ENCODE peak calls at places on chromosome 20, in four cellular contexts. N, P, A and O are unnamed samples.

GRCh38 chr20:56400001-56400640 is 7.7 kb downstream of the CSTF1 start:
- DNase-seq in N (peak; percentile 55), P (peak; percentile 84), A (peak; percentile 59), O (no peak)

GRCh38 chr20:54475334-54476287 is at the start of gene DOK5:
- DNase-seq in N (peak; percentile 80), P (peak; percentile 12), A (peak; percentile 71), O (peak; percentile 64)

GRCh38 chr20:11140359-11140758 is 466.6 kb upstream of the JAG1 start:
- DNase-seq in N (no peak), P (peak; percentile 84), A (no peak), O (no peak)

GRCh38 chr20:30486103-30486478 is 771.4 kb upstream of the DEFB115 start:
- DNase-seq in N (peak; percentile 26), P (no peak), A (no peak), O (no peak)

GRCh38 chr20:34475979-34476736 is 40.1 kb upstream of the DYNLRB1 start:
- DNase-seq in N (no peak), P (peak; percentile 21), A (no peak), O (peak; percentile 45)

GRCh38 chr20:42779216-42779615 is 410.5 kb downstream of the PTPRT start:
- DNase-seq in N (no peak), P (no peak), A (peak; percentile 48), O (no peak)

GRCh38 chr20:57384953-57385761 is 6.0 kb upstream of the RBM38 start:
- DNase-seq in N (no peak), P (no peak), A (no peak), O (no peak)

GRCh38 chr20:1332749-1333300 is 3.9 kb upstream of the SDCBP2 start:
- DNase-seq in N (peak; percentile 17), P (no peak), A (no peak), O (no peak)

GRCh38 chr20:42530855-42531674 is 658.6 kb downstream of the PTPRT start:
- DNase-seq in N (no peak), P (no peak), A (peak; percentile 56), O (peak; percentile 34)

GRCh38 chr20:24658920-24659660 is 189.7 kb downstream of the SYNDIG1 start:
- DNase-seq in N (no peak), P (no peak), A (no peak), O (no peak)

GRCh38 chr20:18717062-18717461 is 96.5 kb upstream of the SCP2D1 start:
- DNase-seq in N (no peak), P (no peak), A (no peak), O (no peak)

GRCh38 chr20:13735829-13736228 is 48.9 kb downstream of the ESF1 start:
- DNase-seq in N (no peak), P (no peak), A (no peak), O (no peak)

GRCh38 chr20:58695895-58696375 is 3.3 kb downstream of the NPEPL1 start:
- DNase-seq in N (no peak), P (no peak), A (no peak), O (peak; percentile 23)

GRCh38 chr20:25215521-25215920 is 20.0 kb downstream of the ENTPD6 start:
- DNase-seq in N (no peak), P (no peak), A (no peak), O (no peak)

GRCh38 chr20:57417051-57417689 is 26.0 kb downstream of the RBM38 start:
- DNase-seq in N (no peak), P (no peak), A (no peak), O (no peak)

GRCh38 chr20:309306-309840 is 12.0 kb downstream of the ZCCHC3 start:
- DNase-seq in N (no peak), P (peak; percentile 29), A (no peak), O (no peak)

GRCh38 chr20:44642203-44643153 is 9.0 kb downstream of the ADA start:
- DNase-seq in N (peak; percentile 63), P (peak; percentile 82), A (peak; percentile 93), O (peak; percentile 79)

GRCh38 chr20:31523361-31524283 is 9.4 kb downstream of the HM13 start:
- DNase-seq in N (no peak), P (peak; percentile 23), A (no peak), O (no peak)

GRCh38 chr20:34921436-34921835 is 34.2 kb downstream of the GSS start:
- DNase-seq in N (no peak), P (no peak), A (no peak), O (no peak)

GRCh38 chr20:61086031-61086430 is 166.0 kb upstream of the CDH4 start:
- DNase-seq in N (no peak), P (no peak), A (no peak), O (no peak)

GRCh38 chr20:58228484-58229197 is at the start of gene ANKRD60:
- DNase-seq in N (peak; percentile 82), P (peak; percentile 73), A (peak; percentile 74), O (peak; percentile 71)

GRCh38 chr20:45363611-45364492 is 896 bp downstream of the SYS1 start:
- DNase-seq in N (no peak), P (no peak), A (no peak), O (peak; percentile 24)

GRCh38 chr20:329851-330232 is 4.5 kb downstream of the SOX12 start:
- DNase-seq in N (no peak), P (no peak), A (no peak), O (no peak)

GRCh38 chr20:48409216-48409615 is 418.6 kb downstream of the PREX1 start:
- DNase-seq in N (no peak), P (no peak), A (no peak), O (no peak)

GRCh38 chr20:48189177-48189576 is 403.9 kb upstream of the SULF2 start:
- DNase-seq in N (no peak), P (no peak), A (peak; percentile 64), O (peak; percentile 49)

GRCh38 chr20:25497586-25498279 is 87.6 kb downstream of the NINL start:
- DNase-seq in N (no peak), P (no peak), A (no peak), O (no peak)

GRCh38 chr20:58544891-58545290 is 29.7 kb upstream of the APCDD1L start:
- DNase-seq in N (peak; percentile 22), P (no peak), A (no peak), O (no peak)

GRCh38 chr20:36344517-36345132 is 38.5 kb downstream of the DLGAP4 start:
- DNase-seq in N (peak; percentile 92), P (peak; percentile 42), A (peak; percentile 87), O (peak; percentile 82)

GRCh38 chr20:49482621-49483017 is at the start of gene KCNB1:
- DNase-seq in N (peak; percentile 96), P (peak; percentile 21), A (peak; percentile 91), O (peak; percentile 93)

GRCh38 chr20:19047040-19047950 is 165.1 kb upstream of the SLC24A3 start:
- DNase-seq in N (no peak), P (no peak), A (no peak), O (no peak)

GRCh38 chr20:51840865-51841264 is 38.5 kb upstream of the SALL4 start:
- DNase-seq in N (no peak), P (no peak), A (no peak), O (no peak)

GRCh38 chr20:16158090-16158975 is 414.9 kb downstream of the KIF16B start:
- DNase-seq in N (no peak), P (no peak), A (peak; percentile 0), O (no peak)

GRCh38 chr20:58544301-58544700 is 29.1 kb upstream of the APCDD1L start:
- DNase-seq in N (peak; percentile 20), P (no peak), A (peak; percentile 5), O (no peak)

GRCh38 chr20:35849726-35850125 is 77.9 kb downstream of the PHF20 start:
- DNase-seq in N (no peak), P (no peak), A (no peak), O (no peak)

GRCh38 chr20:46277602-46278001 is 30.7 kb downstream of the CDH22 start:
- DNase-seq in N (no peak), P (no peak), A (no peak), O (no peak)

GRCh38 chr20:58721951-58722371 is 29.4 kb downstream of the NPEPL1 start:
- DNase-seq in N (no peak), P (no peak), A (no peak), O (peak; percentile 19)

GRCh38 chr20:36572701-36573102 is 695 bp upstream of the TGIF2 start:
- DNase-seq in N (no peak), P (peak; percentile 51), A (peak; percentile 80), O (peak; percentile 51)

GRCh38 chr20:22248052-22248667 is 336.2 kb downstream of the FOXA2 start:
- DNase-seq in N (peak; percentile 61), P (no peak), A (peak; percentile 57), O (no peak)
- H3K4me2 ChIP-seq in N (no peak overlapping the region), P (no peak overlapping the region), A (no peak overlapping the region), O (no peak overlapping the region)

GRCh38 chr20:3166913-3167342 is 6.4 kb downstream of the LZTS3 start:
- DNase-seq in N (no peak), P (no peak), A (no peak), O (no peak)

GRCh38 chr20:3166338-3166912 is 6.8 kb upstream of the FASTKD5 start:
- DNase-seq in N (no peak), P (no peak), A (no peak), O (no peak)

GRCh38 chr20:3164763-3165410 is 5.2 kb upstream of the FASTKD5 start:
- DNase-seq in N (no peak), P (no peak), A (no peak), O (no peak)

GRCh38 chr20:3164043-3164762 is 4.5 kb upstream of the FASTKD5 start:
- DNase-seq in N (no peak), P (no peak), A (no peak), O (no peak)

DNA sequence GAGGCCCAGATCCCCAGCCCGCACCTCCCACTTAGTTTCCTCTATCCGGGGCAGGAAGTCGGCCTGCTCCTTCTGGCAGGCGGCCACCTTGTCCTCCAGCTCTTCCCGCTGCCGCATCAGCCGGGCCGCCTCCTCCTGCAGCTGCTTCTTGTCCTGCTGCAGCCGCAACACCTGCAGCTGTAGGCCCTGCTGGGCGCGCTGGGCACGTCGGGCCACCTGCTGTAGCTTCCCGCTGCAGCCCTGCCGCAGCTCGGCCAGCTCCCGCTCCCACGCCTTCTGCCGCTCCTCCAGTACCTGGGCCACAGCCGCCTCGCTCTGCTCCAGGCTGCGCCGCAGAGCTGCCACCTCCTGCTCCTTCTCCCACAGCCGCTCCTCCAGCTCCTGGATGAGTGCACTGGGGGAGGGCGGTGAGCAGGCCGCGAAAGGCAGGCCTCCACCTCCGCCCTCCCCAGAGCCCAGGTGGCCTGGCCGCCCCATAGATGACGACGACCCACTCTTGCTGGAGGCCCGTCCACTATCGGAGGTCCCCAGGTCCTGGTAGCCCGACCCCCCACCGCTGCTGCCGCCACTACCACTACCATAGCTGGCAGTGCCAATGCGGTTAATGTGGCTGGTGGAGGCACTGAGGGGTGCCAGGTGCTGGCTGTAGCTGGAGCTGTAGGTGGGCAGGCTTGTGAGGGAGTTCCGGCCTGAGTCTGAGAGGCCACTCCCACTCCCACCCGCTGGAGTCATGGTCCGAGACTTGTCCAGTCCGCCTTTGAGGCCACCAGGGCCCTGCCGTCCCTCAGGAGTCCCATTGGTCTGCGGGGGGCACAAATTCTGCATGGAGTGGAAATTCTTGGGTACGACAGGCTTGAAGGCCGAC is 6.0 kb upstream of the FASTKD5 start:
- DNase-seq in N (no peak), P (peak; percentile 63), A (no peak), O (no peak)
- H3K56ac ChIP-seq in N (no peak overlapping the region), P (no peak overlapping the region), A (no peak overlapping the region), O (no peak overlapping the region)

DNA sequence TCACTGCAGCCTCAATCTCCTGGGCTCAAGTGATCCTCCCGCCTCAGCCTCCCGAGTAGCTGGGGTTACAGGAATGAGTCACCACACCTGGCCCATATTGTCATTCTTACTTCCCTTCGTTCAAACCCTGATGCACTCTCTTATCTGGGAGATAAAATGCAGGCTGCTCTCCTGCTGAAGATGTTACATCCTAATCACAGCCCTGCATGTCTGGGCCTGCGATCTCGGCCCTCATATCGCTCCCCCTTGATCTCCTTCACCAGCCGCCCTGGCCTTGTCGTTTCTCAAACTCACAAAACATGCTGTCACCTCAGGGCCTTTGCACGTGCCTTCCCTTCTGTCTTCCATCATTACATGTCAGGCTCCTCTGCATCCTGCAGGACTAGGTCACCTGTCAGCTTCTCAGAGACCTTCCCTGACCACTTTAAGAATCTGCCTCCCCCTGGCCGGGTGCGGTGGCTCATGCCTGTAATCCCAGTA is 8.8 kb upstream of the C20orf203 start:
- DNase-seq in N (no peak), P (no peak), A (peak; percentile 70), O (no peak)
- H3K4me1 ChIP-seq in N (peaks cover 12% of the 10 kb centered on the region), P (peaks cover 7% of the 10 kb centered on the region), A (peaks cover 8% of the 10 kb centered on the region), O (peaks cover 2% of the 10 kb centered on the region)

GRCh38 chr20:21436186-21436585 is 38.9 kb upstream of the NKX2-4 start:
- DNase-seq in N (no peak), P (peak; percentile 72), A (no peak), O (no peak)
- H3K4me2 ChIP-seq in N (no peak overlapping the region), P (peak overlapping the region; percentile 62), A (no peak overlapping the region), O (no peak overlapping the region)